ENCODE peak calls at places on chromosomes 12 and 14, in five cellular contexts. Q is left ventricle myocardium inferior, F is cardiac fibroblast, J is IMR-90, Z is right lobe of liver. L is an unnamed sample.

GRCh38 chr12:71195338-71195896 is 37.6 kb upstream of the TSPAN8 start:
- DNase-seq in Q (no peak), F (no peak), J (no peak), Z (no peak), L (no peak)

GRCh38 chr12:45050331-45050750 is 558 bp downstream of the DBX2 start:
- DNase-seq in Q (no peak), F (no peak), J (no peak), Z (no peak), L (no peak)

GRCh38 chr12:89706551-89707348 is 1.9 kb downstream of the ATP2B1 start:
- DNase-seq in Q (no peak), F (peak; percentile 32), J (peak; percentile 19), Z (no peak), L (no peak)

GRCh38 chr12:47752121-47752520 is 6.6 kb downstream of the RAPGEF3 start:
- DNase-seq in Q (no peak), F (no peak), J (no peak), Z (no peak), L (no peak)

GRCh38 chr12:69994593-69995222 is 169.7 kb downstream of the MYRFL start:
- DNase-seq in Q (no peak), F (peak; percentile 64), J (no peak), Z (no peak), L (no peak)

GRCh38 chr14:54762296-54762695 is 140.3 kb downstream of the GCH1 start:
- DNase-seq in Q (no peak), F (peak; percentile 57), J (peak; percentile 49), Z (no peak), L (no peak)

GRCh38 chr14:24913026-24913425 is 136.9 kb downstream of the STXBP6 start:
- DNase-seq in Q (no peak), F (no peak), J (no peak), Z (no peak), L (no peak)

GRCh38 chr12:62250671-62251608 is 9.3 kb upstream of the USP15 start:
- DNase-seq in Q (no peak), F (peak; percentile 87), J (peak; percentile 58), Z (no peak), L (no peak)

GRCh38 chr14:22390824-22391461 is 198.1 kb downstream of the DAD1 start:
- DNase-seq in Q (no peak), F (no peak), J (no peak), Z (no peak), L (no peak)

GRCh38 chr14:93959239-93960107 is 16.9 kb downstream of the ASB2 start:
- DNase-seq in Q (no peak), F (peak; percentile 72), J (peak; percentile 95), Z (no peak), L (peak; percentile 53)

GRCh38 chr14:94946244-94946643 is 176.3 kb upstream of the GSC start:
- DNase-seq in Q (no peak), F (no peak), J (no peak), Z (no peak), L (no peak)

GRCh38 chr12:6229823-6230222 is 29.6 kb downstream of the CD9 start:
- DNase-seq in Q (peak; percentile 54), F (peak; percentile 66), J (peak; percentile 97), Z (no peak), L (peak; percentile 93)

GRCh38 chr12:6896846-6897435 is 7.7 kb upstream of the LRRC23 start:
- DNase-seq in Q (no peak), F (no peak), J (no peak), Z (no peak), L (no peak)

GRCh38 chr14:51922624-51923023 is 62.2 kb downstream of the GNG2 start:
- DNase-seq in Q (no peak), F (peak; percentile 72), J (peak; percentile 63), Z (no peak), L (no peak)

GRCh38 chr12:115638753-115639666 is 638.5 kb downstream of the MED13L start:
- DNase-seq in Q (no peak), F (no peak), J (no peak), Z (no peak), L (no peak)

GRCh38 chr12:19978193-19978592 is 390.1 kb upstream of the PDE3A start:
- DNase-seq in Q (no peak), F (peak; percentile 90), J (peak; percentile 97), Z (no peak), L (peak; percentile 95)

GRCh38 chr12:86148612-86149011 is 107.6 kb downstream of the MGAT4C start:
- DNase-seq in Q (no peak), F (peak; percentile 15), J (peak; percentile 29), Z (no peak), L (no peak)

GRCh38 chr14:24329736-24330135 is 5.1 kb downstream of the ADCY4 start:
- DNase-seq in Q (no peak), F (no peak), J (no peak), Z (no peak), L (no peak)

GRCh38 chr12:68198490-68199086 is 27.0 kb downstream of the IL26 start:
- DNase-seq in Q (no peak), F (no peak), J (no peak), Z (no peak), L (no peak)

GRCh38 chr12:29212682-29213397 is 63.8 kb downstream of the FAR2 start:
- DNase-seq in Q (no peak), F (peak; percentile 37), J (no peak), Z (no peak), L (no peak)

GRCh38 chr12:132698336-132698735 is 10.9 kb downstream of the PXMP2 start:
- DNase-seq in Q (no peak), F (no peak), J (no peak), Z (no peak), L (no peak)

GRCh38 chr14:51539571-51540037 is 112.1 kb upstream of the FRMD6 start:
- DNase-seq in Q (no peak), F (peak; percentile 68), J (peak; percentile 92), Z (no peak), L (peak; percentile 41)

GRCh38 chr14:49207451-49207850 is 378.7 kb downstream of the RPS29 start:
- DNase-seq in Q (no peak), F (no peak), J (no peak), Z (no peak), L (no peak)

GRCh38 chr12:124923906-124924734 is 9.7 kb upstream of the UBC start:
- DNase-seq in Q (no peak), F (peak; percentile 61), J (peak; percentile 82), Z (no peak), L (no peak)
- H3K4me3 ChIP-seq in Q (no peak overlapping the region), F (no peak overlapping the region), J (peak overlapping the region; percentile 2), Z (no peak overlapping the region), L (no peak overlapping the region)

GRCh38 chr14:77457522-77458248 is at the start of the genes AHSA1 and VIPAS39:
- DNase-seq in Q (peak; percentile 94), F (peak; percentile 99), J (peak; percentile 99), Z (peak; percentile 98), L (peak; percentile 96)
- TF ChIP-seq CTCF in Q (no peak), F (no peak), J (no peak), Z (no peak), L (no peak)

GRCh38 chr14:104194016-104194415 is 55.6 kb downstream of the KIF26A start:
- DNase-seq in Q (no peak), F (no peak), J (no peak), Z (no peak), L (no peak)

GRCh38 chr14:104196461-104197180 is 58.2 kb downstream of the KIF26A start:
- DNase-seq in Q (no peak), F (no peak), J (no peak), Z (no peak), L (no peak)

GRCh38 chr14:104195854-104196253 is 57.5 kb downstream of the KIF26A start:
- DNase-seq in Q (no peak), F (no peak), J (no peak), Z (no peak), L (no peak)

GRCh38 chr14:104194716-104195115 is 56.3 kb downstream of the KIF26A start:
- DNase-seq in Q (no peak), F (no peak), J (no peak), Z (no peak), L (no peak)

DNA sequence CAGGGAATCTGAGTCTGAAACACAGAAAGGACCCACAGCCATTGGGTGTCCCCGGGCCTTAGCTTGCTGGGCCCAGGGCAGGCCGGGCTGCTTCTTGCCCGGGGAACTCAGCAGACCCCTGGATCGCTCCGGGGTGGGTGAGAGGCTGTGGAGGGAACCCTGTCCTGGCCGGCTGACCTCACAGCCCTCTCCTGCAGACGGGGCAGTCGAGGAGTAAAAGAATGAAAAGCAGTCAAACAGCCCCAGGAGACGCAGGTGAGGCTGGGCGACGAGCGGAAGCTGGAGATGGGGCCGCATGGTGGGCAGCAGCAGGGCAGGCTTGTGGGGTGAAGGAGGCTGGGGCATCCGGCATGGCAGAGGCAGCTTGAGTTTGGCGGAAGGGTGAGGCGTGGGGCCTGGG is 57.0 kb downstream of the KIF26A start:
- DNase-seq in Q (no peak), F (no peak), J (no peak), Z (no peak), L (no peak)
- H3K4me3 ChIP-seq in Q (no peak overlapping the region), F (no peak overlapping the region), J (no peak overlapping the region), Z (no peak overlapping the region), L (no peak overlapping the region)

GRCh38 chr12:58099476-58099875 is 158.1 kb downstream of the ATP23 start:
- DNase-seq in Q (no peak), F (no peak), J (no peak), Z (no peak), L (no peak)

GRCh38 chr12:58106185-58106584 is 164.8 kb downstream of the ATP23 start:
- DNase-seq in Q (no peak), F (no peak), J (no peak), Z (no peak), L (no peak)

GRCh38 chr12:58104443-58104842 is 163.1 kb downstream of the ATP23 start:
- DNase-seq in Q (no peak), F (no peak), J (no peak), Z (no peak), L (no peak)

GRCh38 chr12:58105225-58106119 is 164.1 kb downstream of the ATP23 start:
- DNase-seq in Q (no peak), F (peak; percentile 24), J (peak; percentile 7), Z (no peak), L (no peak)
- TF ChIP-seq CTCF in Q (peak; percentile 55), F (peak; percentile 37), J (no peak), Z (no peak), L (peak; percentile 42)

GRCh38 chr12:15534322-15534721 is 212.0 kb downstream of the PTPRO start:
- DNase-seq in Q (no peak), F (peak; percentile 26), J (peak; percentile 47), Z (no peak), L (no peak)
- H3K4me3 ChIP-seq in Q (no peak overlapping the region), F (no peak overlapping the region), J (peak overlapping the region; percentile 2), Z (no peak overlapping the region), L (no peak overlapping the region)

GRCh38 chr14:35897616-35898111 is 71.5 kb downstream of the BRMS1L start:
- DNase-seq in Q (no peak), F (no peak), J (no peak), Z (no peak), L (no peak)
- TF ChIP-seq CTCF in Q (no peak), F (no peak), J (no peak), Z (no peak), L (no peak)

L was measured in AG09309.